ENCODE peak calls at places on chromosomes 4 and X, in ten cellular contexts. One of them, this sample, is unnamed.
A peak's percentile ranks its signal among the peaks of the same experiment; 100 is the strongest.

GRCh38 chr4:145954924-145955339 is 16.3 kb upstream of the ZNF827 start:
- DNase-seq in pancreas: no peak
- DNase-seq in left lung: no peak
- DNase-seq in dorsolateral prefrontal cortex: no peak
- DNase-seq in hepatocyte: peak; percentile 47
- DNase-seq in GM23338: no peak
- DNase-seq in IMR-90: peak; percentile 96
- DNase-seq in tibial artery: no peak
- DNase-seq in uterus: no peak
- DNase-seq in SK-N-SH: no peak
- DNase-seq in this sample: no peak

GRCh38 chr4:109729563-109730293 is at the start of gene PLA2G12A:
- DNase-seq in pancreas: peak; percentile 98
- DNase-seq in left lung: peak; percentile 93
- DNase-seq in dorsolateral prefrontal cortex: peak; percentile 80
- DNase-seq in hepatocyte: peak; percentile 94
- DNase-seq in GM23338: peak; percentile 93
- DNase-seq in IMR-90: peak; percentile 34
- DNase-seq in tibial artery: peak; percentile 41
- DNase-seq in uterus: peak; percentile 64
- DNase-seq in SK-N-SH: peak; percentile 96
- DNase-seq in this sample: peak; percentile 93

GRCh38 chrX:150238656-150239382 is 124.3 kb upstream of the MAMLD1 start:
- DNase-seq in pancreas: no peak
- DNase-seq in left lung: no peak
- DNase-seq in dorsolateral prefrontal cortex: no peak
- DNase-seq in hepatocyte: no peak
- DNase-seq in GM23338: peak; percentile 1
- DNase-seq in IMR-90: no peak
- DNase-seq in tibial artery: no peak
- DNase-seq in uterus: no peak
- DNase-seq in SK-N-SH: no peak
- DNase-seq in this sample: no peak

GRCh38 chrX:140733766-140734342 is 24.3 kb downstream of the LINC00632 start:
- DNase-seq in pancreas: no peak
- DNase-seq in left lung: no peak
- DNase-seq in dorsolateral prefrontal cortex: peak; percentile 50
- DNase-seq in hepatocyte: peak; percentile 61
- DNase-seq in GM23338: peak; percentile 46
- DNase-seq in IMR-90: peak; percentile 57
- DNase-seq in tibial artery: no peak
- DNase-seq in uterus: no peak
- DNase-seq in SK-N-SH: peak; percentile 46
- DNase-seq in this sample: no peak

GRCh38 chr4:16123356-16124084 is 39.7 kb upstream of the PROM1 start:
- DNase-seq in pancreas: no peak
- DNase-seq in left lung: no peak
- DNase-seq in dorsolateral prefrontal cortex: no peak
- DNase-seq in hepatocyte: no peak
- DNase-seq in GM23338: no peak
- DNase-seq in IMR-90: no peak
- DNase-seq in tibial artery: no peak
- DNase-seq in uterus: no peak
- DNase-seq in SK-N-SH: no peak
- DNase-seq in this sample: no peak

GRCh38 chrX:1903380-1903935 is 288.6 kb downstream of the ASMT start:
- DNase-seq in pancreas: no peak
- DNase-seq in left lung: no peak
- DNase-seq in dorsolateral prefrontal cortex: no peak
- DNase-seq in hepatocyte: peak; percentile 58
- DNase-seq in GM23338: no peak
- DNase-seq in IMR-90: no peak
- DNase-seq in tibial artery: no peak
- DNase-seq in uterus: no peak
- DNase-seq in SK-N-SH: no peak
- DNase-seq in this sample: no peak

GRCh38 chr4:139959398-139959797 is 194.6 kb downstream of the MAML3 start:
- DNase-seq in pancreas: no peak
- DNase-seq in left lung: no peak
- DNase-seq in dorsolateral prefrontal cortex: no peak
- DNase-seq in hepatocyte: no peak
- DNase-seq in GM23338: no peak
- DNase-seq in IMR-90: no peak
- DNase-seq in tibial artery: no peak
- DNase-seq in uterus: no peak
- DNase-seq in SK-N-SH: no peak
- DNase-seq in this sample: no peak

GRCh38 chr4:147361726-147362125 is 119.2 kb upstream of the EDNRA start:
- DNase-seq in pancreas: no peak
- DNase-seq in left lung: no peak
- DNase-seq in dorsolateral prefrontal cortex: no peak
- DNase-seq in hepatocyte: peak; percentile 75
- DNase-seq in GM23338: no peak
- DNase-seq in IMR-90: peak; percentile 92
- DNase-seq in tibial artery: peak; percentile 29
- DNase-seq in uterus: peak; percentile 76
- DNase-seq in SK-N-SH: no peak
- DNase-seq in this sample: no peak

GRCh38 chr4:170271723-170272122 is 182.0 kb upstream of the AADAT start:
- DNase-seq in pancreas: no peak
- DNase-seq in left lung: no peak
- DNase-seq in dorsolateral prefrontal cortex: no peak
- DNase-seq in hepatocyte: no peak
- DNase-seq in GM23338: no peak
- DNase-seq in IMR-90: no peak
- DNase-seq in tibial artery: no peak
- DNase-seq in uterus: no peak
- DNase-seq in SK-N-SH: no peak
- DNase-seq in this sample: no peak

GRCh38 chrX:133265331-133265730 is 47.2 kb upstream of the TFDP3 start:
- DNase-seq in pancreas: peak; percentile 45
- DNase-seq in left lung: no peak
- DNase-seq in dorsolateral prefrontal cortex: no peak
- DNase-seq in hepatocyte: no peak
- DNase-seq in GM23338: peak; percentile 91
- DNase-seq in IMR-90: no peak
- DNase-seq in tibial artery: no peak
- DNase-seq in uterus: no peak
- DNase-seq in SK-N-SH: no peak
- DNase-seq in this sample: peak; percentile 44

GRCh38 chr4:8107146-8107657 is 51.4 kb downstream of the ABLIM2 start:
- DNase-seq in pancreas: peak; percentile 60
- DNase-seq in left lung: peak; percentile 60
- DNase-seq in dorsolateral prefrontal cortex: no peak
- DNase-seq in hepatocyte: no peak
- DNase-seq in GM23338: no peak
- DNase-seq in IMR-90: no peak
- DNase-seq in tibial artery: no peak
- DNase-seq in uterus: no peak
- DNase-seq in SK-N-SH: no peak
- DNase-seq in this sample: no peak

GRCh38 chrX:39645059-39645895 is 452.5 kb downstream of the BCOR start:
- DNase-seq in pancreas: no peak
- DNase-seq in left lung: no peak
- DNase-seq in dorsolateral prefrontal cortex: no peak
- DNase-seq in hepatocyte: peak; percentile 63
- DNase-seq in GM23338: no peak
- DNase-seq in IMR-90: peak; percentile 59
- DNase-seq in tibial artery: peak; percentile 82
- DNase-seq in uterus: peak; percentile 85
- DNase-seq in SK-N-SH: no peak
- DNase-seq in this sample: peak; percentile 44

GRCh38 chr4:24067781-24068193 is 177.9 kb upstream of the PPARGC1A start:
- DNase-seq in pancreas: no peak
- DNase-seq in left lung: no peak
- DNase-seq in dorsolateral prefrontal cortex: no peak
- DNase-seq in hepatocyte: peak; percentile 30
- DNase-seq in GM23338: no peak
- DNase-seq in IMR-90: peak; percentile 84
- DNase-seq in tibial artery: no peak
- DNase-seq in uterus: no peak
- DNase-seq in SK-N-SH: no peak
- DNase-seq in this sample: no peak

GRCh38 chr4:29278580-29278979 is 1441.6 kb upstream of the PCDH7 start:
- DNase-seq in pancreas: no peak
- DNase-seq in left lung: no peak
- DNase-seq in dorsolateral prefrontal cortex: no peak
- DNase-seq in hepatocyte: no peak
- DNase-seq in GM23338: no peak
- DNase-seq in IMR-90: peak; percentile 79
- DNase-seq in tibial artery: no peak
- DNase-seq in uterus: no peak
- DNase-seq in SK-N-SH: no peak
- DNase-seq in this sample: no peak

GRCh38 chr4:44674471-44674870 is 3.7 kb upstream of the GUF1 start:
- DNase-seq in pancreas: no peak
- DNase-seq in left lung: no peak
- DNase-seq in dorsolateral prefrontal cortex: no peak
- DNase-seq in hepatocyte: no peak
- DNase-seq in GM23338: no peak
- DNase-seq in IMR-90: no peak
- DNase-seq in tibial artery: no peak
- DNase-seq in uterus: no peak
- DNase-seq in SK-N-SH: no peak
- DNase-seq in this sample: no peak

GRCh38 chr4:7381221-7381889 is 53.4 kb downstream of the PSAPL1 start:
- DNase-seq in pancreas: peak; percentile 39
- DNase-seq in left lung: no peak
- DNase-seq in dorsolateral prefrontal cortex: peak; percentile 63
- DNase-seq in hepatocyte: no peak
- DNase-seq in GM23338: no peak
- DNase-seq in IMR-90: no peak
- DNase-seq in tibial artery: peak; percentile 15
- DNase-seq in uterus: no peak
- DNase-seq in SK-N-SH: no peak
- DNase-seq in this sample: peak; percentile 32

GRCh38 chr4:7192252-7193039 is at the start of gene SORCS2:
- DNase-seq in pancreas: peak; percentile 80
- DNase-seq in left lung: peak; percentile 88
- DNase-seq in dorsolateral prefrontal cortex: peak; percentile 90
- DNase-seq in hepatocyte: peak; percentile 91
- DNase-seq in GM23338: peak; percentile 77
- DNase-seq in IMR-90: peak; percentile 39
- DNase-seq in tibial artery: peak; percentile 21
- DNase-seq in uterus: peak; percentile 62
- DNase-seq in SK-N-SH: peak; percentile 95
- DNase-seq in this sample: peak; percentile 65

DNA sequence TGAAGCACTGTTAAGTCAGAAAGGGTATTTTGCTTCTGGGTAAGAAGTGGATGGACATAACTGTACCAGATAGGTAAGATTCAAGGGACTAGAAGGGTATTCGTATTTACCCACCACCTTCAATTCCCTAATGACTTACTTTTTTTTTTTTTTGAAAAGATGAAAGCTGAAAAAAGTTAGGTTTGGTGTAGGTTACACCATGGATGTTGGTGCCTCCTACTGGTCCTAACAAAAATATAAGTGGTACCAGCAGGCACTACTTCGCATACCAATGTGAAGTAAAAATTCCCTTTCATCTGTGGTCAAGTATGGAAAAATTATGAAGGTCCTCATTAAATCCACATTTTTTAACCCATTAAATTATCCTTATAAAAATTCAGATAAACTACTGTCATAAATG is 7.2 kb downstream of the ANKRD17 start:
- DNase-seq in pancreas: no peak
- DNase-seq in left lung: no peak
- DNase-seq in dorsolateral prefrontal cortex: no peak
- DNase-seq in hepatocyte: no peak
- DNase-seq in GM23338: peak; percentile 52
- DNase-seq in IMR-90: no peak
- DNase-seq in tibial artery: no peak
- DNase-seq in uterus: no peak
- DNase-seq in SK-N-SH: no peak
- DNase-seq in this sample: no peak
- TF ChIP-seq CTCF in pancreas: no peak
- TF ChIP-seq CTCF in left lung: no peak
- TF ChIP-seq CTCF in dorsolateral prefrontal cortex: no peak
- TF ChIP-seq CTCF in hepatocyte: no peak
- TF ChIP-seq CTCF in GM23338: peak; percentile 62
- TF ChIP-seq CTCF in IMR-90: no peak
- TF ChIP-seq CTCF in tibial artery: no peak
- TF ChIP-seq CTCF in uterus: no peak
- TF ChIP-seq CTCF in SK-N-SH: peak; percentile 32
- TF ChIP-seq CTCF in this sample: no peak

GRCh38 chrX:107673401-107673800 is 45.1 kb downstream of the PRPS1 start:
- DNase-seq in pancreas: no peak
- DNase-seq in left lung: no peak
- DNase-seq in dorsolateral prefrontal cortex: no peak
- DNase-seq in hepatocyte: no peak
- DNase-seq in GM23338: no peak
- DNase-seq in IMR-90: no peak
- DNase-seq in tibial artery: no peak
- DNase-seq in uterus: no peak
- DNase-seq in SK-N-SH: no peak
- DNase-seq in this sample: no peak
- H3K4me3 ChIP-seq in pancreas: no peak overlapping the region
- H3K4me3 ChIP-seq in left lung: no peak overlapping the region
- H3K4me3 ChIP-seq in dorsolateral prefrontal cortex: no peak overlapping the region
- H3K4me3 ChIP-seq in hepatocyte: no peak overlapping the region
- H3K4me3 ChIP-seq in GM23338: no peak overlapping the region
- H3K4me3 ChIP-seq in IMR-90: no peak overlapping the region
- H3K4me3 ChIP-seq in tibial artery: no peak overlapping the region
- H3K4me3 ChIP-seq in uterus: peak overlapping the region; percentile 1
- H3K4me3 ChIP-seq in SK-N-SH: no peak overlapping the region
- H3K4me3 ChIP-seq in this sample: no peak overlapping the region

DNA sequence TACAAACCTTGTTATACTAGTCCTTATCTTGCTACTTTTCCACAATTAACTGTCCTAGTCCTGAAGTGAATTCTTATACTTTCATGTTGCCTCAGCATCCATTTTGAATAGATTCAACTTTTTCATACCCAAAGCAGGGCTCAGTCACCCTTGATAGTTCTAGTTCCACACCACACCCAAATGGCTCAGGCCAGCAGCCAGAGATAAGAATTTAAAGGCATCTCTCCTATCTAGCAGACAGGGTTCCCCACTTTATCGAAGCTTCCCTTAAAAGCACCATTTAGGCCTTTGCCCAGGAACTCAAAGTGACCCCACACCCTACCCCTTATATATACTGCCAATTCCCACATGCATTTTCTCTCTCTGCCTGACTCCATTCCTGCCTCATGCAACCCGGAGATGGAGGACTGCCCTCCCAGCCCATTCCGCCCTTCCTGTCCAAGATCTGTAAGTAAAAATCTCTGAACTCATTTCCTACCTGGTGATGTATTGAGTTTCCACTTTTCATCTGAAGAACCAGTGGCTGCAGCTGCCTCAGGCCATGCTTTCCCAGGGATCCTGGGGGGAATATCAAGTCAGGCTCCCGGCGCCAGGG is 63.7 kb upstream of the TXK start:
- DNase-seq in pancreas: no peak
- DNase-seq in left lung: no peak
- DNase-seq in dorsolateral prefrontal cortex: no peak
- DNase-seq in hepatocyte: no peak
- DNase-seq in GM23338: no peak
- DNase-seq in IMR-90: no peak
- DNase-seq in tibial artery: no peak
- DNase-seq in uterus: no peak
- DNase-seq in SK-N-SH: no peak
- DNase-seq in this sample: no peak
- H3K27ac ChIP-seq in pancreas: no peak overlapping the region
- H3K27ac ChIP-seq in left lung: no peak overlapping the region
- H3K27ac ChIP-seq in dorsolateral prefrontal cortex: no peak overlapping the region
- H3K27ac ChIP-seq in hepatocyte: no peak overlapping the region
- H3K27ac ChIP-seq in GM23338: no peak overlapping the region
- H3K27ac ChIP-seq in IMR-90: no peak overlapping the region
- H3K27ac ChIP-seq in tibial artery: no peak overlapping the region
- H3K27ac ChIP-seq in uterus: no peak overlapping the region
- H3K27ac ChIP-seq in SK-N-SH: no peak overlapping the region
- H3K27ac ChIP-seq in this sample: no peak overlapping the region

GRCh38 chr4:169136796-169137554 is 126.9 kb upstream of the CBR4 start:
- DNase-seq in pancreas: no peak
- DNase-seq in left lung: no peak
- DNase-seq in dorsolateral prefrontal cortex: no peak
- DNase-seq in hepatocyte: no peak
- DNase-seq in GM23338: no peak
- DNase-seq in IMR-90: no peak
- DNase-seq in tibial artery: no peak
- DNase-seq in uterus: no peak
- DNase-seq in SK-N-SH: no peak
- DNase-seq in this sample: no peak
- TF ChIP-seq CTCF in pancreas: no peak
- TF ChIP-seq CTCF in left lung: no peak
- TF ChIP-seq CTCF in dorsolateral prefrontal cortex: no peak
- TF ChIP-seq CTCF in hepatocyte: no peak
- TF ChIP-seq CTCF in GM23338: no peak
- TF ChIP-seq CTCF in IMR-90: no peak
- TF ChIP-seq CTCF in tibial artery: no peak
- TF ChIP-seq CTCF in uterus: no peak
- TF ChIP-seq CTCF in SK-N-SH: no peak
- TF ChIP-seq CTCF in this sample: no peak